ENCODE peak calls at places on chromosomes 6 and 20, in six cellular contexts. D is left lung, L is OCI-LY7, S is BJ, H is endothelial cell, O is H9. I is an unnamed sample.

GRCh38 chr6:52286798-52287432 is 2.4 kb upstream of the MCM3 start:
- DNase-seq in D (no peak), L (peak), S (no peak), H (peak), O (peak), I (peak)

GRCh38 chr6:144151010-144151727 is 852 bp downstream of the STX11 start:
- DNase-seq in D (no peak), L (peak), S (no peak), H (peak), O (no peak), I (peak)

GRCh38 chr6:121305957-121306607 is 28.2 kb downstream of the TBC1D32 start:
- DNase-seq in D (no peak), L (peak), S (no peak), H (no peak), O (no peak), I (no peak)

GRCh38 chr6:36350082-36350481 is 13.4 kb upstream of the BNIP5 start:
- DNase-seq in D (no peak), L (no peak), S (no peak), H (no peak), O (no peak), I (no peak)

GRCh38 chr20:10539818-10540553 is 104.9 kb downstream of the SLX4IP start:
- DNase-seq in D (no peak), L (no peak), S (no peak), H (no peak), O (no peak), I (no peak)

GRCh38 chr20:59120919-59121318 is 42.7 kb upstream of the ZNF831 start:
- DNase-seq in D (no peak), L (peak), S (no peak), H (no peak), O (no peak), I (peak)

GRCh38 chr6:56288347-56288746 is 41.0 kb upstream of the COL21A1 start:
- DNase-seq in D (no peak), L (no peak), S (no peak), H (no peak), O (no peak), I (no peak)

GRCh38 chr6:161922631-161923119 is 648.8 kb upstream of the AGPAT4 start:
- DNase-seq in D (no peak), L (peak), S (no peak), H (peak), O (peak), I (peak)

GRCh38 chr6:118377711-118378414 is 170.2 kb upstream of the PLN start:
- DNase-seq in D (peak), L (no peak), S (no peak), H (no peak), O (peak), I (peak)

GRCh38 chr6:136072691-136073090 is 177.4 kb downstream of the MTFR2 start:
- DNase-seq in D (no peak), L (no peak), S (no peak), H (no peak), O (no peak), I (no peak)

GRCh38 chr20:745683-746301 is 22.5 kb downstream of the SLC52A3 start:
- DNase-seq in D (no peak), L (peak), S (no peak), H (no peak), O (no peak), I (no peak)

GRCh38 chr6:12069891-12070529 is 57.9 kb downstream of the HIVEP1 start:
- DNase-seq in D (no peak), L (no peak), S (no peak), H (no peak), O (no peak), I (no peak)

GRCh38 chr6:81838724-81839425 is 86.4 kb upstream of the TENT5A start:
- DNase-seq in D (no peak), L (no peak), S (no peak), H (no peak), O (no peak), I (no peak)
- TF ChIP-seq CTCF in D (no peak), L (no peak), S (no peak), H (no peak), O (peak), I (peak)

GRCh38 chr20:4227085-4227821 is 211.9 kb upstream of the RNF24 start:
- DNase-seq in D (no peak), L (peak), S (peak), H (no peak), O (peak), I (peak)
- TF ChIP-seq CTCF in D (no peak), L (peak), S (peak), H (no peak), O (peak), I (no peak)

DNA sequence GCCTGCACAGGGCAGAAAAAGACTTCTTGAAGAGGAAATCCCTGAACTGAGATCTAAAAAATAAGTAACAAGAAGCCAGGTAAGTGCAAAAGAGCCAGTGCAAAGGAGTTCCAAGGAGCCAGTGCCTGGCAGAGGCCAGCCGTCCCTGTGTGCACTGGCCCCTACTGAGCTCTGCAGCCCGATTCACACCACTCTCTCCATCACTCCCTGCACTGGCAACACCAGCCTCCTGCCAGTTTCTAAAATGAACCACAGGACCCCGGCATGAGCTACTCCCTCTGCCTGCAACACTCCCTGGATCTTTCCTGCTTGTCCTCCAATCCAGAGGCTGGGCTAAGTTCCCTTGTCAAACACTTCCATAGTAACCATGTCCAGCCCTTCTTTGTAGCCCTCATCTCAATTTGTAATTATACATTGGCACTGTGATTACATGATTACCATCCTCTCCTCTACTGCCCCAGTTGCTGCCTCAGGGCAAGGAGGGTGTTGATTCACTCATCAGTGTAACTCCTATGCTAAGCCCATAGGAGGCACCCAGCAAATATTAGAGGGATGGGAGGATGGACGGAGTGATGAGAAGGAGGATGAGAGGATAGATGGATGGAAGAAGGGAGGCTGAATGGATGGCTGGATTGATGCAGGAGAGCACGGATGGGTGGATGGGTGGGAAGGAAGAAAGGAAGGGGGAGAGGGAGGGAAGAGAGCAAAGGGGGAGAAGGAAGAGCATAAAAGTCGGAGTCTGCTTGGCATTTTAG is 49.3 kb downstream of the SIRPA start:
- DNase-seq in D (no peak), L (no peak), S (no peak), H (no peak), O (no peak), I (no peak)
- TF ChIP-seq CTCF in D (no peak), L (no peak), S (no peak), H (no peak), O (peak), I (no peak)

GRCh38 chr20:22453244-22454080 is 130.9 kb downstream of the FOXA2 start:
- DNase-seq in D (no peak), L (no peak), S (no peak), H (no peak), O (no peak), I (no peak)
- TF ChIP-seq CTCF in D (peak), L (no peak), S (peak), H (peak), O (peak), I (no peak)

GRCh38 chr6:142746524-142746923 is 198.5 kb downstream of the HIVEP2 start:
- DNase-seq in D (no peak), L (peak), S (no peak), H (peak), O (peak), I (peak)
- TF ChIP-seq CTCF in D (peak), L (peak), S (peak), H (peak), O (peak), I (peak)

DNA sequence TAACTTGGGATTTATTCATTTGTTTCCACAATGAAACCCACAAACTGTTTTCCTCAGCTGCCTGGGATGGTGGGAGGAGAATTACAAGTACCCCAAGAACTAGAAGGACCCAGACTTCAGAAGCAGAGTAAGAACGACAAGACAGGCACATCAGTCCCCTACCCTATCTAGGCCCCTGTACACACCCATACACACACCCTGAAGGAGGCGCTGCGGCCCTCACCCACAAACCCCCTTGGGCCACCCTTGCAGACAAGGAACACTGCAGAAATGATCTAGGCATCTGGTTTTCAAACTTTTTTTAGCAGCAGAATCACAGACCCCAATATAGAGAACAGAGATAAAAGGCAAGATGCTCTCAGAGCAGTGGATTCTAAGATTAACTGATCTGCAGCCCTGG is 55.0 kb downstream of the TRERF1 start:
- DNase-seq in D (no peak), L (no peak), S (no peak), H (no peak), O (peak), I (peak)
- TF ChIP-seq CTCF in D (no peak), L (peak), S (no peak), H (no peak), O (peak), I (peak)

DNA sequence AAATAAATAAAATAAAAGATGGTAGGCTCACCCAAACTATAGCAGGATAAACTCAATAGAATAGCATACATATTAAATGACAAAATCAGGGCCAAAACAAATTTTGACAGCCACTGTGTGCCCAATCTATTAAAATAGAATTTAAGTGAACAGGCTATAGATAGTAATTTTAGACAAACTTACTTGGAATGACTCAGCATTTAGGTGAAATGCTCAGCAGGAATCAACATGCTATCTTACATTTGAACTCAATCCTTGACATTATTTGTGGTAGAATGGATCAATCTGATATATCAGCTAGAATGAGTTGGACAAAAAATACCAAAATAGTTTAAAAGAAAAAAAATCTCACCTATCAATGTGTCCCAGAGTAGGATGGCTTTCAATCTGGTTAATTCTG is 578.6 kb downstream of the RFPL4B start:
- DNase-seq in D (no peak), L (no peak), S (no peak), H (no peak), O (no peak), I (no peak)
- TF ChIP-seq CTCF in D (no peak), L (no peak), S (no peak), H (no peak), O (no peak), I (no peak)

DNA sequence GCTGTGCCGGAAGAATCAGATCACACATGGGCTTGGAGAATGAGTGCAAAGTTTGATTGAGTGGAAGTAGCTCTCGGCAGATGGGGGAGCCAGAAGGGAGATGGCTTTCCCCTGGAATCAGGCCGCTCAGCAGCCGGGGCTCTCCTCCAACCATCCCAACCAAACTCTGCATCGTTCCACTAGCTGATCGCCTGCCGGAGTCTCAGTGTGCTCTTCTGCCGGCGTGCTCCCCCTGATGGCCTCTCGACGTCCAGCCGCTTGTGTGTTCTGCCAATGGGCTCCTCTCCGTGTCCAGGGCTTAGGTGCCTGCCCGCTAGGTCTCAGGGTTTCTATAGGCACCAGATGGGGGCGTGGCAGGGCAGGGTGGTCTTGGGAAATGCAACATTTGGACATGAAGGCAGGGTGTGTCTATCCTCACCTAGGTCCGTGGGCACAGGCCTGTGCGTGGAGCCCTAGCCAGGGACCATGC is 4.9 kb upstream of the BIRC7 start:
- DNase-seq in D (peak), L (no peak), S (no peak), H (peak), O (peak), I (no peak)
- TF ChIP-seq CTCF in D (peak), L (no peak), S (peak), H (no peak), O (peak), I (peak)

I was measured in activated CD8-positive, alpha-beta T cell treated with anti-CD3 and anti-CD28 coated beads for 36 hours.